ENCODE peak calls at places on chromosomes 11 and 22, in nine cellular contexts. M is A172, X is EL, Y is MCF 10A, U is AG09309, G is NCI-H1092 treated with DMSO at 0.1 percent for 48 hours, F is iris pigment epithelial cell, I is right atrium auricular region, H is H1. V is an unnamed sample.

GRCh38 chr22:33076368-33076767 is 18.2 kb upstream of the SYN3 start:
- DNase-seq in M (no peak), X (no peak), Y (peak), U (no peak), G (no peak), F (peak), I (no peak), H (no peak), V (no peak)

GRCh38 chr22:29799217-29799680 is 32.1 kb downstream of the UQCR10 start:
- DNase-seq in M (peak), X (peak), Y (peak), U (peak), G (no peak), F (peak), I (peak), H (no peak), V (peak)

GRCh38 chr11:27673979-27674663 is 26.1 kb downstream of the BDNF start:
- DNase-seq in M (no peak), X (no peak), Y (peak), U (no peak), G (no peak), F (no peak), I (no peak), H (no peak), V (no peak)

GRCh38 chr11:106022795-106023275 is 795 bp upstream of the MSANTD4 start:
- DNase-seq in M (no peak), X (no peak), Y (no peak), U (no peak), G (no peak), F (no peak), I (no peak), H (no peak), V (no peak)

GRCh38 chr11:47010192-47010591 is 73.6 kb downstream of the CSTPP1 start:
- DNase-seq in M (no peak), X (no peak), Y (no peak), U (no peak), G (no peak), F (no peak), I (no peak), H (no peak), V (no peak)

GRCh38 chr22:33577862-33578411 is 342.3 kb downstream of the LARGE1 start:
- DNase-seq in M (no peak), X (no peak), Y (no peak), U (no peak), G (no peak), F (no peak), I (no peak), H (no peak), V (no peak)

GRCh38 chr11:26551186-26551801 is 20.8 kb downstream of the MUC15 start:
- DNase-seq in M (no peak), X (no peak), Y (no peak), U (no peak), G (no peak), F (no peak), I (no peak), H (no peak), V (peak)

GRCh38 chr22:23274891-23275694 is 94.8 kb downstream of the BCR start:
- DNase-seq in M (no peak), X (no peak), Y (no peak), U (no peak), G (no peak), F (no peak), I (no peak), H (no peak), V (no peak)

GRCh38 chr11:61869636-61870428 is 21.5 kb downstream of the FADS3 start:
- DNase-seq in M (no peak), X (no peak), Y (no peak), U (no peak), G (no peak), F (no peak), I (no peak), H (peak), V (no peak)

GRCh38 chr11:75850787-75851186 is 35.8 kb downstream of the UVRAG start:
- DNase-seq in M (no peak), X (no peak), Y (no peak), U (no peak), G (no peak), F (no peak), I (no peak), H (no peak), V (no peak)

GRCh38 chr11:124174001-124174400 is 9.1 kb upstream of the OR10D3 start:
- DNase-seq in M (peak), X (peak), Y (peak), U (no peak), G (peak), F (peak), I (no peak), H (no peak), V (peak)